ENCODE peak calls at places on chromosomes 16 and 17, in eight cellular contexts. E, I, N, Y, T, O, C and H are unnamed samples.

GRCh38 chr17:3378321-3378720 is 7.8 kb downstream of the OR3A2 start:
- DNase-seq in C (no peak), E (no peak), N (no peak), I (no peak), O (no peak), T (no peak), Y (no peak), H (no peak)

GRCh38 chr16:79079656-79080420 is 520.7 kb downstream of the MAF start:
- DNase-seq in N (no peak), Y (no peak), T (no peak), I (no peak), E (no peak), C (no peak), O (no peak), H (no peak)

GRCh38 chr16:50152807-50153647 is at the start of gene TENT4B:
- DNase-seq in Y (peak; percentile 91), O (peak; percentile 88), C (peak; percentile 66), N (peak; percentile 91), E (peak; percentile 88), I (peak; percentile 79), T (peak; percentile 94), H (peak; percentile 73)

GRCh38 chr17:81237591-81238489 is 1.0 kb downstream of the TEPSIN start:
- DNase-seq in O (no peak), E (no peak), I (no peak), C (no peak), T (no peak), Y (no peak), N (no peak), H (no peak)

GRCh38 chr17:6940186-6940649 is 55.6 kb upstream of the ALOX12 start:
- DNase-seq in T (peak; percentile 15), C (no peak), N (no peak), O (peak; percentile 24), Y (no peak), E (no peak), I (no peak), H (peak; percentile 60)

GRCh38 chr16:53821957-53822625 is 118.1 kb downstream of the FTO start:
- DNase-seq in C (peak; percentile 80), O (peak; percentile 39), Y (no peak), T (no peak), N (no peak), I (no peak), E (no peak), H (peak; percentile 75)

GRCh38 chr16:30376508-30376907 is 1.9 kb downstream of the MYL11 start:
- DNase-seq in C (no peak), T (no peak), N (no peak), I (no peak), Y (peak; percentile 64), O (no peak), E (no peak), H (no peak)

GRCh38 chr16:70476272-70477020 is 22.1 kb downstream of the FCSK start:
- DNase-seq in Y (no peak), N (no peak), E (no peak), C (peak; percentile 83), I (no peak), O (peak; percentile 73), T (no peak), H (peak; percentile 16)

GRCh38 chr17:81228834-81229665 is 6.3 kb upstream of the CEP131 start:
- DNase-seq in O (no peak), N (no peak), C (no peak), T (no peak), I (no peak), Y (no peak), E (no peak), H (no peak)

GRCh38 chr16:77897038-77897437 is 108.7 kb downstream of the VAT1L start:
- DNase-seq in T (no peak), Y (no peak), N (no peak), I (no peak), C (peak; percentile 54), E (no peak), O (no peak), H (no peak)

GRCh38 chr16:18948372-18949020 is 22.3 kb upstream of the SMG1 start:
- DNase-seq in E (no peak), I (no peak), N (no peak), T (no peak), Y (peak; percentile 15), O (no peak), C (no peak), H (peak; percentile 5)

GRCh38 chr16:3198334-3199072 is 10.5 kb downstream of the OR1F1 start:
- DNase-seq in C (no peak), I (no peak), Y (no peak), T (no peak), N (no peak), E (no peak), O (no peak), H (no peak)

GRCh38 chr16:695355-696089 is 5.3 kb upstream of the WDR24 start:
- DNase-seq in N (peak; percentile 74), C (no peak), Y (no peak), I (no peak), O (peak; percentile 93), T (peak; percentile 60), E (no peak), H (no peak)

GRCh38 chr17:67585077-67585602 is 132.6 kb upstream of the NOL11 start:
- DNase-seq in I (no peak), C (peak; percentile 40), Y (no peak), T (no peak), E (no peak), O (peak; percentile 32), N (no peak), H (no peak)

GRCh38 chr17:7046127-7046724 is 2.3 kb upstream of the SLC16A11 start:
- DNase-seq in T (peak; percentile 33), C (no peak), N (peak; percentile 92), Y (no peak), I (peak; percentile 92), O (peak; percentile 96), E (no peak), H (no peak)

GRCh38 chr16:54934536-54935410 is 4.1 kb downstream of the IRX5 start:
- DNase-seq in O (no peak), N (peak; percentile 63), E (no peak), Y (no peak), T (no peak), C (no peak), I (peak; percentile 67), H (peak; percentile 79)

GRCh38 chr16:54931757-54932660 is 1.3 kb downstream of the IRX5 start:
- DNase-seq in N (peak; percentile 50), Y (no peak), T (no peak), O (no peak), I (no peak), E (no peak), C (no peak), H (peak; percentile 66)

GRCh38 chr16:54935411-54936085 is 4.9 kb downstream of the IRX5 start:
- DNase-seq in E (no peak), C (no peak), Y (no peak), O (no peak), I (no peak), N (no peak), T (no peak), H (peak; percentile 58)

GRCh38 chr16:54932737-54933254 is 2.1 kb downstream of the IRX5 start:
- DNase-seq in O (no peak), I (no peak), N (peak; percentile 48), E (no peak), C (no peak), T (no peak), Y (no peak), H (peak; percentile 80)

DNA sequence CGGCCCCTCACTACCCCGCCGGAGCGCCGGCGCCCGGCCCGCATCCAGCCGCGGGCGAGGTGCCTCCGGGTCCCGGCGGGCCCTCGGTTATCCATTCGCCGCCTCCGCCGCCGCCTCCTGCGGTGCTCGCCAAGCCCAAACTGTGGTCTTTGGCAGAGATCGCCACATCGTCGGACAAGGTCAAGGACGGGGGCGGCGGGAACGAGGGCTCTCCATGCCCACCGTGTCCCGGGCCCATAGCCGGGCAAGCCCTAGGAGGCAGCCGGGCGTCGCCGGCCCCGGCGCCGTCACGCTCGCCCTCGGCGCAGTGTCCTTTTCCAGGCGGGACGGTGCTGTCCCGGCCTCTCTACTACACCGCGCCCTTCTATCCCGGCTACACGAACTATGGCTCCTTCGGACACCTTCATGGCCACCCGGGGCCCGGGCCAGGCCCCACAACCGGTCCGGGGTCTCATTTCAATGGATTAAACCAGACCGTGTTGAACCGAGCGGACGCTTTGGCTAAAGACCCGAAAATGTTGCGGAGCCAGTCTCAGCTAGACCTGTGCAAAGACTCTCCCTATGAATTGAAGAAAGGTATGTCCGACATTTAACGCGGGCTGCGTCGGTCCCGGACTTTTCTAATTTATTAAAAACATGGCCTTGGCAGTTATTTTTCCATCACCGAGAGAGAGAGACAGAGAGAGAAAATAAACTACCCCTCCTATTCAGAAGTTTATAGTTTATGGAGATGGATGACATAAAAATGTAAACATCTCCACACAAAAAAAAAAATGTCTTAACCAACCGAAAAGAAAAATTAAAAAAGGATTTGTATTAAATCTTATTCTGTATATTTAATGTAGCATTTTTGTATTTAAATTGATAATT is 2.9 kb downstream of the IRX5 start:
- DNase-seq in Y (no peak), E (no peak), C (no peak), N (no peak), I (no peak), O (no peak), T (no peak), H (peak; percentile 63)
- H3K4me3 ChIP-seq in Y (no peak overlapping the region), E (peak overlapping the region; percentile 85), C (no peak overlapping the region), N (peak overlapping the region; percentile 68), I (peak overlapping the region; percentile 75), O (no peak overlapping the region), T (no peak overlapping the region), H (peak overlapping the region; percentile 74)

GRCh38 chr16:88989852-88990547 is 13.0 kb upstream of the CBFA2T3 start:
- DNase-seq in O (no peak), T (no peak), C (no peak), I (no peak), N (no peak), E (no peak), Y (no peak), H (no peak)

GRCh38 chr16:88993946-88994600 is 17.1 kb upstream of the CBFA2T3 start:
- DNase-seq in Y (no peak), T (no peak), C (no peak), N (no peak), E (no peak), O (no peak), I (no peak), H (no peak)

GRCh38 chr16:88992351-88993005 is 15.5 kb upstream of the CBFA2T3 start:
- DNase-seq in C (no peak), T (no peak), N (no peak), Y (no peak), O (no peak), E (no peak), I (no peak), H (no peak)

GRCh38 chr16:88993006-88993787 is 16.2 kb upstream of the CBFA2T3 start:
- DNase-seq in I (no peak), T (no peak), E (no peak), N (no peak), O (no peak), Y (no peak), C (no peak), H (no peak)

GRCh38 chr16:88991813-88992350 is 14.9 kb upstream of the CBFA2T3 start:
- DNase-seq in N (no peak), E (no peak), O (no peak), I (no peak), Y (no peak), C (no peak), T (no peak), H (no peak)
- H3K27me3 ChIP-seq in N (peaks cover 53% of the 10 kb centered on the region), E (peaks cover 86% of the 10 kb centered on the region), O (peaks cover 88% of the 10 kb centered on the region), I (peaks cover 11% of the 10 kb centered on the region), Y (no peaks in the 10 kb centered on the region), C (peaks cover 64% of the 10 kb centered on the region), T (no peaks in the 10 kb centered on the region), H (no peaks in the 10 kb centered on the region)

GRCh38 chr17:82947051-82947991 is 107.5 kb upstream of the ZNF750 start:
- DNase-seq in O (no peak), I (no peak), C (no peak), Y (peak; percentile 50), E (peak; percentile 8), T (no peak), N (peak; percentile 41), H (no peak)
- H3K9me3 ChIP-seq in O (peaks cover 6% of the 10 kb centered on the region), I (no peaks in the 10 kb centered on the region), C (peaks cover 66% of the 10 kb centered on the region), Y (peaks cover 30% of the 10 kb centered on the region), E (peaks cover 48% of the 10 kb centered on the region), T (no peaks in the 10 kb centered on the region), N (peaks cover 27% of the 10 kb centered on the region), H (peaks cover 64% of the 10 kb centered on the region)

GRCh38 chr16:58235663-58236062 is 37.8 kb upstream of the CSNK2A2 start:
- DNase-seq in T (no peak), I (no peak), C (no peak), N (no peak), E (no peak), Y (no peak), O (no peak), H (no peak)
- H3K4me3 ChIP-seq in T (peak overlapping the region; percentile 64), I (no peak overlapping the region), C (no peak overlapping the region), N (no peak overlapping the region), E (no peak overlapping the region), Y (no peak overlapping the region), O (no peak overlapping the region), H (no peak overlapping the region)